ENCODE peak calls at places on chromosome 13, in six cellular contexts. A is AG20443, V is NCI-H1105 treated with DMSO at 0.1 percent for 48 hours, Z is lower leg skin, L is T-helper 1 cell, R is lung. F is an unnamed sample.

GRCh38 chr13:20037908-20038307 is 79.4 kb downstream of the ZMYM2 start:
- DNase-seq in A (no peak), V (no peak), Z (no peak), L (no peak), R (no peak), F (no peak)

GRCh38 chr13:100436099-100436498 is 152.5 kb downstream of the GGACT start:
- DNase-seq in A (no peak), V (no peak), Z (no peak), L (no peak), R (no peak), F (no peak)

GRCh38 chr13:30840515-30840914 is 65.6 kb upstream of the MEDAG start:
- DNase-seq in A (no peak), V (no peak), Z (peak), L (no peak), R (no peak), F (no peak)

GRCh38 chr13:20525144-20525600 is 485 bp downstream of the CRYL1 start:
- DNase-seq in A (no peak), V (peak), Z (peak), L (no peak), R (peak), F (no peak)

GRCh38 chr13:41273806-41274441 is 10.5 kb upstream of the MTRF1 start:
- DNase-seq in A (no peak), V (no peak), Z (no peak), L (no peak), R (no peak), F (no peak)

GRCh38 chr13:51557875-51558604 is 26.2 kb upstream of the WDFY2 start:
- DNase-seq in A (peak), V (no peak), Z (peak), L (no peak), R (no peak), F (no peak)

GRCh38 chr13:73171926-73172325 is 113.1 kb downstream of the KLF5 start:
- DNase-seq in A (no peak), V (no peak), Z (no peak), L (no peak), R (no peak), F (no peak)

GRCh38 chr13:32261567-32261966 is 53.6 kb downstream of the ZAR1L start:
- DNase-seq in A (peak), V (no peak), Z (peak), L (no peak), R (peak), F (no peak)

GRCh38 chr13:51645154-51645650 is 60.9 kb downstream of the WDFY2 start:
- DNase-seq in A (peak), V (no peak), Z (no peak), L (no peak), R (no peak), F (peak)

GRCh38 chr13:47661076-47661475 is 340.0 kb downstream of the SUCLA2 start:
- DNase-seq in A (peak), V (no peak), Z (no peak), L (no peak), R (no peak), F (no peak)

GRCh38 chr13:45417790-45418534 is at the start of gene SLC25A30:
- DNase-seq in A (peak), V (peak), Z (peak), L (peak), R (peak), F (peak)

GRCh38 chr13:39765801-39766463 is 110.5 kb downstream of the COG6 start:
- DNase-seq in A (peak), V (peak), Z (peak), L (no peak), R (peak), F (no peak)